ENCODE peak calls at places on chromosome 16, in eight cellular contexts. C is thoracic aorta; I is upper lobe of right lung; F is aorta; J is adrenal gland; D is CD8-positive, alpha-beta T cell; T is esophagus muscularis mucosa; L is effector memory CD4-positive, alpha-beta T cell. K is an unnamed sample. For H3K4me1 and H3K36me3, the result is how much of the 10 kb centered on the place peaks cover.

GRCh38 chr16:2429771-2430663 is 770 bp downstream of the CCNF start:
- DNase-seq in C (no peak), I (no peak), F (no peak), J (no peak), D (no peak), T (no peak), L (no peak), K (no peak)

GRCh38 chr16:79863128-79864031 is 262.8 kb upstream of the MAF start:
- DNase-seq in C (no peak), I (no peak), F (no peak), J (no peak), D (no peak), T (peak), L (no peak), K (no peak)

GRCh38 chr16:85586360-85587145 is 26.6 kb upstream of the GSE1 start:
- DNase-seq in C (no peak), I (no peak), F (peak), J (no peak), D (no peak), T (no peak), L (no peak), K (no peak)

GRCh38 chr16:7392206-7392605 is 59.6 kb downstream of the RBFOX1 start:
- DNase-seq in C (no peak), I (no peak), F (no peak), J (no peak), D (no peak), T (no peak), L (no peak), K (no peak)

GRCh38 chr16:86508947-86509758 is 1.2 kb upstream of the FOXF1 start:
- DNase-seq in C (no peak), I (peak), F (peak), J (no peak), D (no peak), T (no peak), L (no peak), K (no peak)

GRCh38 chr16:79997257-79997656 is 396.7 kb upstream of the MAF start:
- DNase-seq in C (no peak), I (no peak), F (no peak), J (no peak), D (no peak), T (no peak), L (no peak), K (no peak)

GRCh38 chr16:65119905-65120341 is 1.9 kb downstream of the CDH11 start:
- DNase-seq in C (no peak), I (no peak), F (peak), J (no peak), D (no peak), T (peak), L (no peak), K (no peak)

GRCh38 chr16:79076039-79076767 is 524.3 kb downstream of the MAF start:
- DNase-seq in C (no peak), I (no peak), F (no peak), J (no peak), D (no peak), T (no peak), L (no peak), K (no peak)

DNA sequence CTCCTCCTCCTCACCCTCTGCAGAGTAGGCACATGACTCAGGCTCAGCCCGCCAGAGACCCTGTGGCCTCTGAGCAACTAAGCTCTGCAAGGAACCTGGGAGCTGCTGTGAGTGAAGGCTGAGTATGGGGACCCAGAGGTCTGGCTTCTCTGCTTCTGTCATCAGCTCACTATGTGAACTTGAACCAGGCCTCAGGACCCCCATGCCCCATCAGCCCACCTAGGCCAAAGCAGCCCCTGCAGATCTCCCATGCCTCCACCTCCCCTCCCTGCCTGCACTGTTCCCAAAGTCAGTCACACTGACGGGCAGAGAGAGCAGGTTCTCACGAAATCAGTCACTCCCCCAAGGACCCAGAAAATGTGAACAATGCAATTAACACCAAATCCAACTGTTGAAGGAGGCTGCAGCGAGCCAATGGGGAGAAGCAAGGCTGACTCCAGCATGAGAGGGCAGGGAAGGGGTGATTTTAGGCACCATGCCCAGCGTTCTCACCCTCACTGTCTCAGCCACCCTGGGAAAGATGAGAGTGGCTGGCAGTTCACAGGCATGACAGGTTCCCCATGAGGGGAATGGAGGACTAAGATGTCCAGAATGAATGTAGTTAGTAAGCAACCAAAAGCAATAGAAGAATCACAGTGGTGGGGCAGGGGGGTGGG is 60.6 kb downstream of the BEAN1 start:
- DNase-seq in C (no peak), I (no peak), F (no peak), J (no peak), D (peak), T (no peak), L (no peak), K (no peak)
- H3K4me3 ChIP-seq in C (no peak), I (no peak), F (no peak), J (no peak), D (no peak), T (no peak), L (no peak), K (no peak)

GRCh38 chr16:10938844-10939648 is 3.2 kb downstream of the DEXI start:
- DNase-seq in C (no peak), I (peak), F (no peak), J (no peak), D (no peak), T (no peak), L (no peak), K (no peak)
- H3K4me1 ChIP-seq in C (half or more), I (half or more), F (under half), J (half or more), D (half or more), T (half or more), L (half or more), K (under half)

GRCh38 chr16:16110111-16110490 is 113.2 kb downstream of the ABCC6 start:
- DNase-seq in C (no peak), I (no peak), F (no peak), J (no peak), D (no peak), T (no peak), L (no peak), K (no peak)

GRCh38 chr16:16112450-16113053 is 110.7 kb downstream of the ABCC6 start:
- DNase-seq in C (no peak), I (no peak), F (no peak), J (no peak), D (no peak), T (no peak), L (no peak), K (no peak)

GRCh38 chr16:16109453-16110110 is 113.7 kb downstream of the ABCC6 start:
- DNase-seq in C (no peak), I (no peak), F (no peak), J (no peak), D (no peak), T (no peak), L (no peak), K (no peak)

GRCh38 chr16:16113076-16113475 is 110.2 kb downstream of the ABCC6 start:
- DNase-seq in C (no peak), I (no peak), F (no peak), J (no peak), D (no peak), T (no peak), L (no peak), K (no peak)

DNA sequence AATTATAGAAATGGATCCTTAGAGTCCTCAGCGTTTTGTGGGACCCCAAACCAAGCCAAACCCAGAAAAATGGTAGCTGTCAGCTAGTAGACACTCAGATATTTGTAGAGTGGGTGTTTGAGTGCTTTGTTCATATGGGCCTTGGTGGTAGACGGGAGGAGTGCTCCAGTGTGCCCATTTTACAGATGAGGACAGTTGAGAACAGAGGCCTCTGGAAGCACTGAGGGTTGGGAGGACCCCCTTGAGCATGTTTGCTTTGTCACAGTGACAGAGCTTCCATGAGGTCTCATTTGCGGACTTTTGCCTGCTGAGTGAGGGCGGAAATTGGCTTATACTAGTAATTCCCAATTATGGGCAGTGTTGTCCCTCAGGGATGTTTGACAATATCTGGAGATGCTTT is 111.7 kb downstream of the ABCC6 start:
- DNase-seq in C (no peak), I (no peak), F (no peak), J (no peak), D (no peak), T (no peak), L (no peak), K (no peak)
- H3K36me3 ChIP-seq in C (half or more), I (half or more), F (under half), J (under half), D (under half), T (half or more), L (half or more), K (under half)

GRCh38 chr16:70591609-70592008 is 54.8 kb upstream of the IL34 start:
- DNase-seq in C (no peak), I (no peak), F (no peak), J (no peak), D (no peak), T (no peak), L (no peak), K (no peak)

GRCh38 chr16:70592106-70592571 is 54.2 kb upstream of the IL34 start:
- DNase-seq in C (no peak), I (no peak), F (peak), J (peak), D (no peak), T (no peak), L (no peak), K (no peak)

GRCh38 chr16:70589998-70590471 is 56.3 kb upstream of the IL34 start:
- DNase-seq in C (no peak), I (no peak), F (peak), J (no peak), D (no peak), T (no peak), L (no peak), K (no peak)

GRCh38 chr16:70588565-70588964 is 57.8 kb upstream of the IL34 start:
- DNase-seq in C (no peak), I (no peak), F (no peak), J (no peak), D (no peak), T (no peak), L (no peak), K (no peak)

DNA sequence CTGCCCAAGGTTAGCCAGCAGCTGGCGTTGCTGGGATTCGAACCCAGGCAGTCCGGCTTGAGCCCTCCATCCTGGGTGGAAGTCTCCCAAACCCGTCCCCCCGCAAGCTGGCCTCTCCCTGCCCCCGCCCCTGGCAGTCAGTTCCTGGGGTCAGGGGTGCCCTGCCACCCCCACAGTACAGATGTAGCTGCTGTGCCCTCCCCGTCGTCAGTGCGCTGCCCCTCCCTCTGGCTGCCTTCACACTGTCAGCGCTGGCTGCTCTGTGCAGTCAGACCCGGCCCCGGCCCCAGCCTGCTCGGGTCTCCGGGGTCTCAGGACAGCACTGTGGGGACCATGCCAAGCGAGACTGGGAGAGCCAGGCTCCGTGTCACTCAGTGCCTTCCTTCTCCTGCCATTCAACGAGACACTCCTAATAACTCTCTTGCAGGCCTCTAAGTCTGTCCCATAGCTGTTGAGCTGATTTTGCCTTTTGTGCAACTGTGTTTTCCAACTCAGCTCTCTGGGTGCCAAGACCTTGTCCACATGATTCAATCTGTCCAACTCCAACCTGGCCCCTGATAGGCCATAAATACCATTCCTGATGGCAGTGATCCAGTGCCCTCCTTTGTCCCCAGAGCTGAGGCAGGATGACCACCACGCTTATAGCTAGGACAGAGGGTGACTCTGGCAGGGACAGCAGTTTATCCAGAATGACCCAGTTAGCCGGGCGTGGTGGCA is 55.5 kb upstream of the IL34 start:
- DNase-seq in C (no peak), I (no peak), F (peak), J (no peak), D (no peak), T (no peak), L (no peak), K (no peak)
- H3K4me3 ChIP-seq in C (peak), I (peak), F (no peak), J (no peak), D (no peak), T (no peak), L (no peak), K (no peak)

GRCh38 chr16:89370601-89371000 is 119.8 kb downstream of the ANKRD11 start:
- DNase-seq in C (no peak), I (no peak), F (no peak), J (no peak), D (no peak), T (no peak), L (no peak), K (no peak)

GRCh38 chr16:89368604-89369249 is 121.6 kb downstream of the ANKRD11 start:
- DNase-seq in C (no peak), I (peak), F (no peak), J (no peak), D (no peak), T (no peak), L (no peak), K (no peak)

GRCh38 chr16:89371386-89371785 is 119.0 kb downstream of the ANKRD11 start:
- DNase-seq in C (no peak), I (no peak), F (no peak), J (no peak), D (no peak), T (no peak), L (no peak), K (no peak)

GRCh38 chr16:89369266-89369895 is 121.0 kb downstream of the ANKRD11 start:
- DNase-seq in C (no peak), I (peak), F (no peak), J (no peak), D (no peak), T (no peak), L (no peak), K (no peak)

DNA sequence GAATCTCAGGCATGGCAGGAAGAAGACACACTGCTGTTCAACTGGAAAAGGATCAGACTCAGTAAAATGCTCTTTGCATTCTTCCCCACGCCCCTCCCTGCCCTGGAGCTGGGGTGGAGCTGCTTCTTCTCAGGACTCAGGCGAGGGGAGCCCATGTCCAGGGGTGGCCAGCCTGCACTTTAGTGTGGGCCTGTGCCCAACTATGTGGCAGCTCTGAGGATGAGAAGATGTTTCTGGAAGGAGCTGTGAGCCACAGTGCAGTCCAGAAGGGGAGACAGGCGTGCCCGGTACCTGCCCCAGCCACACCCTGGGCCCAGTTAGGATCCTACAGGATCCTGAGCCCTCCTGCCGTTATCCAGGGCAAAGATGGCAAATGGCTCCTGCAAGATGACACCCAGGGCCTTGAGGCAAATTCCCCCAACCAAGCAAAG is 120.3 kb downstream of the ANKRD11 start:
- DNase-seq in C (no peak), I (no peak), F (no peak), J (no peak), D (no peak), T (no peak), L (no peak), K (no peak)
- H3K4me1 ChIP-seq in C (half or more), I (under half), F (under half), J (half or more), D (half or more), T (half or more), L (under half), K (under half)

GRCh38 chr16:53281280-53281679 is 153.0 kb upstream of the RBL2 start:
- DNase-seq in C (no peak), I (no peak), F (no peak), J (no peak), D (no peak), T (no peak), L (no peak), K (no peak)

GRCh38 chr16:53282975-53283946 is 151.0 kb upstream of the RBL2 start:
- DNase-seq in C (no peak), I (no peak), F (no peak), J (no peak), D (no peak), T (no peak), L (no peak), K (peak)

GRCh38 chr16:53282328-53282727 is 151.9 kb upstream of the RBL2 start:
- DNase-seq in C (no peak), I (no peak), F (no peak), J (no peak), D (no peak), T (no peak), L (no peak), K (no peak)

GRCh38 chr16:53285236-53285635 is 149.0 kb upstream of the RBL2 start:
- DNase-seq in C (no peak), I (no peak), F (no peak), J (no peak), D (no peak), T (no peak), L (no peak), K (no peak)

DNA sequence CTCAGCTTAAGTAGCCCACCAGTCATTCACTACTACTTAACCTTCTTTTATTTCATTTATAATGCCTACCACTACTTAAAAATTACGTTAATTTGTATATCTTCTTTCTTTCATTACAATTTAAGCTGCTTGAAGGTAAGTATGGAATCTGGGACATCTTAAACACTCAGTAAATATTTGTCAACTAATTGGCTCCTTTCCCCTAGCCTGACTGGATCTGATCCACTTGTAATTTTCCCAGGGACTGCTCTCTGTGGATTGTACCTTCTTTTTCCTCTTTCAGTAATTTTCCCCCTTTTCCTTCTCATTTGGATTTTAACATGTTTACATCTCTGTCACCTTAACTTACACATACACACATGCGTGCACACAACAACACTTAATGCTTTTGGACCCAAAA is 152.4 kb upstream of the RBL2 start:
- DNase-seq in C (no peak), I (no peak), F (no peak), J (no peak), D (no peak), T (no peak), L (no peak), K (no peak)
- H3K36me3 ChIP-seq in C (under half), I (under half), F (under half), J (under half), D (under half), T (half or more), L (under half), K (under half)

GRCh38 chr16:69935740-69936139 is 15.4 kb upstream of the CLEC18A start:
- DNase-seq in C (no peak), I (no peak), F (no peak), J (no peak), D (no peak), T (no peak), L (no peak), K (no peak)

GRCh38 chr16:69936252-69936651 is 14.9 kb upstream of the CLEC18A start:
- DNase-seq in C (no peak), I (no peak), F (peak), J (no peak), D (no peak), T (no peak), L (no peak), K (no peak)

GRCh38 chr16:69936751-69937211 is 14.4 kb upstream of the CLEC18A start:
- DNase-seq in C (no peak), I (no peak), F (peak), J (no peak), D (no peak), T (no peak), L (no peak), K (no peak)

GRCh38 chr16:69938981-69939820 is 11.9 kb upstream of the CLEC18A start:
- DNase-seq in C (no peak), I (no peak), F (peak), J (peak), D (no peak), T (no peak), L (no peak), K (no peak)

GRCh38 chr16:69937465-69937951 is 13.6 kb upstream of the CLEC18A start:
- DNase-seq in C (no peak), I (no peak), F (peak), J (no peak), D (no peak), T (no peak), L (no peak), K (no peak)
- H3K4me3 ChIP-seq in C (no peak), I (no peak), F (no peak), J (no peak), D (no peak), T (no peak), L (no peak), K (no peak)

K was measured in iPS DF 6.9.